ENCODE peak calls at places on chromosomes 12 and 14, in six cellular contexts. X is prostate gland, S is neural progenitor cell, O is left lung, N is colonic mucosa, A is tibial nerve. J is an unnamed sample.

GRCh38 chr12:69925291-69925690 is 100.3 kb downstream of the MYRFL start:
- DNase-seq in X (no peak), S (no peak), O (no peak), N (no peak), A (no peak), J (no peak)

GRCh38 chr12:51954465-51955361 is 3.2 kb downstream of the ACVR1B start:
- DNase-seq in X (peak; percentile 84), S (no peak), O (no peak), N (peak; percentile 73), A (no peak), J (no peak)

GRCh38 chr14:36974985-36975384 is 197.4 kb downstream of the SLC25A21 start:
- DNase-seq in X (no peak), S (no peak), O (no peak), N (no peak), A (no peak), J (no peak)

GRCh38 chr12:31368666-31369361 is 42.9 kb upstream of the SINHCAF start:
- DNase-seq in X (no peak), S (peak; percentile 83), O (no peak), N (peak; percentile 42), A (no peak), J (no peak)

GRCh38 chr12:22986997-22987396 is 362.0 kb downstream of the ETNK1 start:
- DNase-seq in X (no peak), S (no peak), O (no peak), N (no peak), A (no peak), J (no peak)

GRCh38 chr14:96100171-96101064 is 61.3 kb downstream of the C14orf132 start:
- DNase-seq in X (peak; percentile 64), S (peak; percentile 89), O (peak; percentile 62), N (peak; percentile 85), A (peak; percentile 89), J (peak; percentile 54)

GRCh38 chr14:84760506-84760905 is 769.4 kb upstream of the FLRT2 start:
- DNase-seq in X (no peak), S (no peak), O (no peak), N (no peak), A (no peak), J (no peak)

GRCh38 chr12:46459111-46459510 is 86.5 kb upstream of the SLC38A2 start:
- DNase-seq in X (no peak), S (no peak), O (no peak), N (no peak), A (no peak), J (no peak)

GRCh38 chr12:124426594-124427550 is 132.0 kb downstream of the RFLNA start:
- DNase-seq in X (no peak), S (peak; percentile 37), O (no peak), N (no peak), A (peak; percentile 24), J (no peak)
- H3K4me1 ChIP-seq in X (peaks cover 21% of the 10 kb centered on the region), S (peaks cover 21% of the 10 kb centered on the region), O (peaks cover 60% of the 10 kb centered on the region), N (peaks cover 15% of the 10 kb centered on the region), A (peaks cover 47% of the 10 kb centered on the region), J (peaks cover 53% of the 10 kb centered on the region)

GRCh38 chr12:12334710-12335040 is 15.4 kb downstream of the MANSC1 start:
- DNase-seq in X (no peak), S (no peak), O (no peak), N (no peak), A (no peak), J (no peak)
- TF ChIP-seq CTCF in X (no peak), S (peak; percentile 0), O (peak; percentile 4), N (peak; percentile 11), A (no peak), J (no peak)

GRCh38 chr12:47813491-47814196 is 6.1 kb downstream of the HDAC7 start:
- DNase-seq in X (no peak), S (peak; percentile 53), O (no peak), N (no peak), A (no peak), J (peak; percentile 61)
- H3K4me1 ChIP-seq in X (peaks cover 29% of the 10 kb centered on the region), S (peaks cover 49% of the 10 kb centered on the region), O (peaks cover 100% of the 10 kb centered on the region), N (peaks cover 13% of the 10 kb centered on the region), A (peaks cover 86% of the 10 kb centered on the region), J (peaks cover 100% of the 10 kb centered on the region)

GRCh38 chr12:88577537-88577936 is 2.7 kb downstream of the KITLG start:
- DNase-seq in X (no peak), S (no peak), O (no peak), N (no peak), A (no peak), J (no peak)
- TF ChIP-seq CTCF in X (no peak), S (no peak), O (peak; percentile 18), N (peak; percentile 30), A (no peak), J (peak; percentile 16)

GRCh38 chr14:55586411-55586810 is 6.4 kb downstream of the KTN1 start:
- DNase-seq in X (no peak), S (no peak), O (no peak), N (no peak), A (no peak), J (no peak)
- H3K4me1 ChIP-seq in X (no peaks in the 10 kb centered on the region), S (peaks cover 29% of the 10 kb centered on the region), O (peaks cover 66% of the 10 kb centered on the region), N (peaks cover 11% of the 10 kb centered on the region), A (peaks cover 32% of the 10 kb centered on the region), J (no peaks in the 10 kb centered on the region)

J was measured in heart right ventricle.